ENCODE peak calls at places on chromosomes 13 and 19, in four cellular contexts. I, J, S and F are unnamed samples.

GRCh38 chr13:113881614-113882265 is 17.9 kb upstream of the GAS6 start:
- DNase-seq in I (no peak), J (no peak), S (no peak), F (no peak)

GRCh38 chr19:9054768-9055167 is 32.1 kb upstream of the OR1M1 start:
- DNase-seq in I (peak), J (no peak), S (no peak), F (no peak)

GRCh38 chr13:93116809-93117208 is 109.8 kb upstream of the GPC6 start:
- DNase-seq in I (no peak), J (no peak), S (peak), F (no peak)

GRCh38 chr13:112183544-112184145 is 116.7 kb downstream of the SOX1 start:
- DNase-seq in I (no peak), J (no peak), S (no peak), F (no peak)

GRCh38 chr19:13727798-13728197 is 36.5 kb upstream of the MRI1 start:
- DNase-seq in I (no peak), J (no peak), S (no peak), F (no peak)

GRCh38 chr13:99923877-99924582 is 47.5 kb downstream of the ZIC5 start:
- DNase-seq in I (no peak), J (no peak), S (no peak), F (no peak)

GRCh38 chr19:17292301-17293074 is 10.7 kb downstream of the ABHD8 start:
- DNase-seq in I (peak), J (peak), S (peak), F (peak)

GRCh38 chr13:94711561-94712286 is 621 bp downstream of the SOX21 start:
- DNase-seq in I (peak), J (peak), S (no peak), F (no peak)

GRCh38 chr19:34260771-34261173 is 6.4 kb downstream of the GARRE1 start:
- DNase-seq in I (no peak), J (peak), S (no peak), F (no peak)

GRCh38 chr13:110528911-110529310 is 32.6 kb downstream of the RAB20 start:
- DNase-seq in I (no peak), J (no peak), S (no peak), F (no peak)

GRCh38 chr19:28319208-28319607 is 893.7 kb downstream of the UQCRFS1 start:
- DNase-seq in I (no peak), J (no peak), S (no peak), F (no peak)

GRCh38 chr19:48751835-48752510 is 468 bp downstream of the FUT1 start:
- DNase-seq in I (no peak), J (no peak), S (no peak), F (no peak)

GRCh38 chr13:97439196-97439595 is 5.2 kb downstream of the RAP2A start:
- DNase-seq in I (no peak), J (no peak), S (no peak), F (no peak)
- TF ChIP-seq ETV6 in I (no peak), J (no peak), S (no peak), F (no peak)

DNA sequence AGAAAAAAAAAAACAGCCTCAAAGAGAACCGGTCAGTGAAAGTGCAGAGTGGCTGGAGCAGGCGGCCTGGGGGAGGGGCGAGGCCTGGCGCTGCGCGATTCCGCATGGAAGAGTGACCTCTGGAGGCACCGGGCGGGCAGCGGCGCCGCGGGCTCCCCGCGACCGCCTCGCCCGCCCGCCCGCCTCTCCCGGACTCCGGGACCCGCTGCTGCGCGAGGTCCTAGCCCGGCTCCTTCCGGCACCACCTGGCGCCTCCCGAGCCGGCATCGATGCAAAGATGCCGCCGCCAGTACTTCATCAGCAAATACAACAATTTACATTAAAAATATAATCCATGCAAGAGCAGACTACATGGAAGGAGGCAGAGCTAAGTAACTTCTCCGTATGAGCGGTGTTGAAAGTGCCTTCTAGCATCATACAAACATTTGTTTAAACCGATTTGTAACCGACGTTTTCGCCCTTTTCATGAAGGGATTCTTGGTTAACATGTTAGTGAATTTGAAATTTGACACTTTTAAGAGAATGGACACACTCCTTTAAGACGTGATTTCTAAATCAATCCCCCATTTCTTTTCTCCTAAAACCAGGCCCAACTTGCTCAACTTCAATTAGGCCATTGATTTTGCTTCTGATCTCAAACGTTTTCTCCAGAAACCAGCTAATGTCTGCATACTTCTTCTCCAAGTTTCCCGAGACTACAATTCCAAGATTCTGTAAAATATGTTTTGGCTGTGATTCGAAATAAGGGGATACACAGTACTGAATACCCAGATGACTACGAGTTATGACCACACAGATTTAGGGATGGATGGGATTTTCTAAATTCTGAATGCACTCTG is 2.1 kb downstream of the EFNB2 start:
- DNase-seq in I (peak), J (no peak), S (peak), F (no peak)
- TF ChIP-seq ETV6 in I (no peak), J (no peak), S (no peak), F (no peak)

GRCh38 chr19:52963229-52963760 is 614 bp upstream of the ZNF816 start:
- DNase-seq in I (peak), J (no peak), S (peak), F (no peak)
- TF ChIP-seq ETV6 in I (no peak), J (no peak), S (no peak), F (no peak)

GRCh38 chr19:4742717-4743646 is 19.3 kb upstream of the DPP9 start:
- DNase-seq in I (peak), J (no peak), S (no peak), F (no peak)

GRCh38 chr19:4748185-4748584 is 24.5 kb upstream of the DPP9 start:
- DNase-seq in I (no peak), J (no peak), S (no peak), F (no peak)

GRCh38 chr19:4745986-4746385 is 22.3 kb upstream of the DPP9 start:
- DNase-seq in I (no peak), J (no peak), S (no peak), F (no peak)

GRCh38 chr19:4748589-4748988 is 24.9 kb upstream of the DPP9 start:
- DNase-seq in I (no peak), J (no peak), S (no peak), F (no peak)

GRCh38 chr19:4744451-4745170 is 21.0 kb upstream of the DPP9 start:
- DNase-seq in I (no peak), J (peak), S (no peak), F (no peak)
- TF ChIP-seq ETV6 in I (no peak), J (no peak), S (no peak), F (no peak)

DNA sequence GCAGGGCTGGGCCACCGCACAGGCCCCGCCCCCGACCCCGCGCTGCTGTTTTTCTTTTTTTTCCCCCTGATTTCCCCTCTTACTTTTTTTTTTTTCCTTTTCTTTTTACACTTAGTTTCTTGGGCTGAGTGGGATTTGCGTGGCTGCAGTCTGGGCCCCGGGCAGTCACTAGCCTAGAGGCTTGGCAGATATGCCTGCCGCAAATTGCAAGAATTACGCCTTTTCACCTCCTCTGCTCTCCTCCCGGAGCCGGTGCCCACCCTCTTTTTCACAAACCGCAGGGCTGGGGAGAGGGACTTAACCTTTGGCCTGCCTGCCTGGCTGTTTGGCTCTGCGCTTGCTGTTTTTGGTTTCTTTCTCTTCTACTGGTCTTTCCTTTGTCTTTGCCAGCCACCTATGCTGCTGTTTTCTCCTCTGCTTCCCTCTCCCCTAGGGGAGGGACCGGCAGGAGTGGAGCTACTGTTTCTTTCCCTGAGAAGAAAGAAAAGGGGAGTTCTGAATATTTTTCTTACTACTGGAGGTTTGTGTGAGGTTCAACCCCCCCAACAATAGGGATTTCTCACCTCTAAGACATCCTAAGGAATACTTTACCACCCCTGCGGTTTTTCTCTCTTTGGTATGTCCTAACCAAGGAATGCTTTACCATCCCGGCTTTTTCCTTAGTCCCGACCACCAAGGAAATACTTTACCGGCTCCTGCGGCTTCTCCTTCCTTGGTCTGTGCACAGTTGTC is 11.0 kb downstream of the ZNF552 start:
- DNase-seq in I (peak), J (no peak), S (peak), F (no peak)
- TF ChIP-seq ETV6 in I (no peak), J (no peak), S (no peak), F (no peak)

GRCh38 chr13:25178070-25178469 is 6.0 kb upstream of the AMER2 start:
- DNase-seq in I (no peak), J (no peak), S (no peak), F (no peak)
- TF ChIP-seq ETV6 in I (no peak), J (no peak), S (no peak), F (no peak)

DNA sequence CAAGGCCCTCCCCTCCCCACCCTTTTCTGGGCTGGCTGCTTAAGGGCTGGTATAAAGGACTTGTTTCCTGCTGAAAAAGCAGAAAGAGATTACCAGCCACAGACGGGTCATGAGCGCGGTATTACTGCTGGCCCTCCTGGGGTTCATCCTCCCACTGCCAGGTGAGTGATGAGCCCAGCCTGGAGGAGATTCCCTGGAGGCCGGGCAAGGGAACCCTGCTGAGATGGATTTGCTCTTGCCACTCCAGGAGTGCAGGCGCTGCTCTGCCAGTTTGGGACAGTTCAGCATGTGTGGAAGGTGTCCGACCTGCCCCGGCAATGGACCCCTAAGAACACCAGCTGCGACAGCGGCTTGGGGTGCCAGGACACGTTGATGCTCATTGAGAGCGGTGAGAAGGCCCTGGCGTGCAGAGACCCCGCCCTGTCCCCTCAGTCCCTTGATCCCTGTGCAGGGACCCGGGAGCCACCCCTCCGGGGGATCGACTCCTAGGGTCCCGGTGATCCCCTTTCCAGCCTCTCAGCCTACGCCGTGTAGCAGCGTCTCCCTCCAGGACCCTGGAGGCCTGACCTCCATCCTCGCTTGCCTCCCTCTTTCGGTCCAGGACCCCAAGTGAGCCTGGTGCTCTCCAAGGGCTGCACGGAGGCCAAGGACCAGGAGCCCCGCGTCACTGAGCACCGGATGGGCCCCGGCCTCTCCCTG is at the start of gene CD177:
- DNase-seq in I (no peak), J (no peak), S (no peak), F (no peak)
- TF ChIP-seq ETV6 in I (no peak), J (no peak), S (no peak), F (no peak)